ENCODE peak calls at places on chromosomes 6 and 20, in five cellular contexts. K is NB4, W is lower lobe of right lung, V is IMR-90, G is ovary. X is an unnamed sample.

GRCh38 chr6:164040994-164041393 is 626.5 kb downstream of the QKI start:
- DNase-seq in K (no peak), W (no peak), V (no peak), G (no peak), X (no peak)

GRCh38 chr6:105259912-105260889 is 80.4 kb upstream of the POPDC3 start:
- DNase-seq in K (no peak), W (no peak), V (no peak), G (no peak), X (no peak)

GRCh38 chr6:159132664-159133063 is 36.5 kb upstream of the FNDC1 start:
- DNase-seq in K (no peak), W (no peak), V (no peak), G (no peak), X (no peak)

GRCh38 chr6:89302195-89302770 is 12.8 kb downstream of the GABRR2 start:
- DNase-seq in K (no peak), W (no peak), V (no peak), G (no peak), X (no peak)

GRCh38 chr6:113047148-113047547 is 700.0 kb downstream of the RFPL4B start:
- DNase-seq in K (no peak), W (no peak), V (peak), G (no peak), X (no peak)

GRCh38 chr6:168133186-168133585 is 54.2 kb upstream of the FRMD1 start:
- DNase-seq in K (no peak), W (no peak), V (peak), G (peak), X (no peak)

GRCh38 chr6:123042412-123042811 is 46.4 kb downstream of the CLVS2 start:
- DNase-seq in K (no peak), W (no peak), V (no peak), G (no peak), X (no peak)

GRCh38 chr6:52994789-52995078 is 350 bp downstream of the GSTA4 start:
- DNase-seq in K (no peak), W (peak), V (peak), G (peak), X (no peak)

GRCh38 chr20:17859616-17860232 is 108.9 kb downstream of the SNX5 start:
- DNase-seq in K (no peak), W (no peak), V (no peak), G (no peak), X (peak)

GRCh38 chr6:51949451-51949850 is 138.0 kb downstream of the PKHD1 start:
- DNase-seq in K (no peak), W (no peak), V (no peak), G (no peak), X (no peak)

GRCh38 chr6:32046450-32047083 is 8.4 kb downstream of the CYP21A2 start:
- DNase-seq in K (no peak), W (no peak), V (no peak), G (peak), X (no peak)

GRCh38 chr6:84582997-84583396 is 181.4 kb downstream of the TBX18 start:
- DNase-seq in K (no peak), W (no peak), V (peak), G (no peak), X (no peak)

GRCh38 chr6:65819152-65819551 is 112.1 kb upstream of the EYS start:
- DNase-seq in K (no peak), W (no peak), V (no peak), G (no peak), X (no peak)

GRCh38 chr6:42263165-42263852 is 45.6 kb upstream of the MRPS10 start:
- DNase-seq in K (no peak), W (no peak), V (no peak), G (no peak), X (no peak)

GRCh38 chr6:16060039-16060438 is 68.8 kb upstream of the MYLIP start:
- DNase-seq in K (no peak), W (no peak), V (no peak), G (no peak), X (no peak)

GRCh38 chr6:61977951-61978350 is 308.1 kb downstream of the KHDRBS2 start:
- DNase-seq in K (no peak), W (no peak), V (no peak), G (no peak), X (no peak)

GRCh38 chr20:43456809-43457639 is 672 bp upstream of the SRSF6 start:
- DNase-seq in K (peak), W (peak), V (peak), G (peak), X (peak)

GRCh38 chr6:50198245-50198644 is 148.5 kb upstream of the DEFB112 start:
- DNase-seq in K (no peak), W (no peak), V (no peak), G (no peak), X (no peak)

GRCh38 chr6:14851286-14851685 is 394.6 kb upstream of the JARID2 start:
- DNase-seq in K (no peak), W (no peak), V (peak), G (no peak), X (no peak)

GRCh38 chr20:33578510-33578909 is 83.6 kb upstream of the C20orf144 start:
- DNase-seq in K (no peak), W (no peak), V (peak), G (no peak), X (no peak)

GRCh38 chr20:19757973-19758887 is at the start of gene RIN2:
- DNase-seq in K (peak), W (peak), V (peak), G (peak), X (no peak)

GRCh38 chr20:54668271-54669053 is 193.1 kb downstream of the DOK5 start:
- DNase-seq in K (peak), W (no peak), V (peak), G (no peak), X (peak)

GRCh38 chr6:48068326-48069191 is 42.4 kb downstream of the PTCHD4 start:
- DNase-seq in K (no peak), W (no peak), V (no peak), G (no peak), X (no peak)

GRCh38 chr6:42512498-42513042 is 51.3 kb upstream of the UBR2 start:
- DNase-seq in K (no peak), W (no peak), V (no peak), G (no peak), X (no peak)

DNA sequence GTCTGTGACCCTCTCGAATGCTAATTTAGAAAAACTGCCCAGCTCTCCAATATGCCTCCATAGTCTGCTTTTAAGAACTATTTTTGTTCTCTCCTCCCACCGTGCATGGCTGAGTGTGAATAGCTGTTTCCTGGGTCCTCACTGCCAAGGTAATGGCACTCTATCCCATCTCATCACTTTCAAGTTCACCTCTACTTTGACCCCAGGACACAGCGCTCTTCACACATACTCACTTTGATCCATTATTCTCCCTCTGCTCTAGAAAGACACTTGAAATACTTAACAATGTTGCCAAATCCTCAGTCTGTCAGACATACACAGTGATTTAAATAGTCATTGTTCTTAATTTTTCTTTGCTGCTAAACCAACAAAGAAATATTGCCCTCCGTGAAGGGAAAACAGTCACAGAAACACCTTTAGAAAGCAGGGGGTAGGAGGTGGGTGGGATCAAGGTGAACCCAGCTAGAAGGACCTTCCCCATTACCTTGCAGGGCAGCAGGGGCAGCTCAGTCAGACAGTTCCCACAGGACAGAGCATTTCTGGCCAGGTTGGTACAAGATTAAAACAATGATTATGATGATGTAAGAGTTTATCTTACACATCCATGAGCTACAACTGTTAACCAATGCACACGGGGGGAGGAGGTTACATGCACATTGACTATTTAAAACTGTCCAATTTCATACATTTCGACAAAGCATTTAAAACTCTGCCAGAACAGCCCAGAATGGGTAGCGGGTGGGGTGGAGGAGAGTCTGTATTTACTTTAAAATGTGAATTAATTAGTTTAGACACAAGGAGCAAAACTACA is 2.4 kb downstream of the SLC22A23 start:
- DNase-seq in K (no peak), W (no peak), V (no peak), G (no peak), X (no peak)
- H3K4me3 ChIP-seq in K (no peak), W (peak), V (no peak), G (no peak), X (no peak)

DNA sequence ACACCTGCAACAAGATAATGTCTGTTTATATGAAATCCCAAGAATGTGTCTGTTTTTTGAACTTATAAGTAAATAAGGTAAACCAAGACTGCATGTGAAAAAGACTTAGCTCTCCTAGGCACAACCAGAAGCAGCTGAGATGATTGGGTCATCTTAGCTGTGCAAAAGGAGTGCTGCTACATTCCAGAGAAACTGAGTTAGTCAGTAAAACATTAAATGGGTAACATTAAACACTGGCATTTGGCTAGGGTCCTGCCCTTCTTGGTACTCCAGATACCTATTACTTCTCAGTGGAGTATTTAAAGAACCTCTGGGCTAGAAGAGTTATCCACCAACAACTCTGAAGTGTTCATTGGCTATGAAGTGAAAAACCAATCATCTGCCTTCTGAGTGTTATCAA is 47.8 kb downstream of the ILRUN start:
- DNase-seq in K (no peak), W (no peak), V (no peak), G (no peak), X (no peak)
- H3K4me3 ChIP-seq in K (no peak), W (no peak), V (no peak), G (no peak), X (no peak)

GRCh38 chr20:51532577-51533191 is 9.8 kb downstream of the NFATC2 start:
- DNase-seq in K (no peak), W (peak), V (peak), G (no peak), X (no peak)
- H3K4me3 ChIP-seq in K (no peak), W (no peak), V (no peak), G (no peak), X (no peak)

GRCh38 chr20:37421060-37421639 is 75.2 kb downstream of the SRC start:
- DNase-seq in K (no peak), W (no peak), V (no peak), G (no peak), X (no peak)
- H3K4me3 ChIP-seq in K (no peak), W (no peak), V (no peak), G (no peak), X (no peak)

GRCh38 chr6:90432408-90432775 is 135.7 kb upstream of the BACH2 start:
- DNase-seq in K (no peak), W (no peak), V (no peak), G (no peak), X (no peak)
- H3K4me3 ChIP-seq in K (no peak), W (no peak), V (no peak), G (no peak), X (no peak)

X was measured in Jurkat, Clone E6-1.